ENCODE peak calls at places on chromosome 15, in nine cellular contexts. V is foreskin fibroblast; P is NCI-H510A; L is NCI-H1105 treated with DMSO at 0.1 percent for 48 hours; O is NCI-H1436; F is NCI-H748 treated with DMSO at 0.1 percent for 48 hours; H is brain microvascular endothelial cell; N is stimulated activated CD4-positive, alpha-beta T cell treated with anti-CD3 and anti-CD28 coated beads, Interleukin-1b, Interleukin-23, amount 100 ng/mL, for 48 hours; D is cardiac septum. Y is an unnamed sample.

GRCh38 chr15:74815121-74815933 is 2.7 kb downstream of the LMAN1L start:
- DNase-seq in V (no peak), P (no peak), L (no peak), O (no peak), F (no peak), H (no peak), N (no peak), D (no peak), Y (no peak)

GRCh38 chr15:69092159-69092558 is 68.3 kb upstream of the GLCE start:
- DNase-seq in V (peak; percentile 37), P (no peak), L (peak; percentile 33), O (no peak), F (no peak), H (peak; percentile 62), N (no peak), D (no peak), Y (no peak)

GRCh38 chr15:66964791-66965190 is 100.6 kb upstream of the SMAD3 start:
- DNase-seq in V (no peak), P (no peak), L (no peak), O (no peak), F (no peak), H (no peak), N (no peak), D (no peak), Y (no peak)

GRCh38 chr15:77599899-77600298 is 32.8 kb downstream of the LINGO1 start:
- DNase-seq in V (no peak), P (peak; percentile 51), L (no peak), O (peak; percentile 97), F (no peak), H (peak; percentile 26), N (peak; percentile 9), D (no peak), Y (no peak)

GRCh38 chr15:70284438-70285214 is 186.9 kb upstream of the TLE3 start:
- DNase-seq in V (no peak), P (peak; percentile 14), L (no peak), O (no peak), F (no peak), H (no peak), N (no peak), D (peak; percentile 49), Y (no peak)

GRCh38 chr15:31461911-31462480 is 135.4 kb downstream of the KLF13 start:
- DNase-seq in V (no peak), P (no peak), L (no peak), O (no peak), F (no peak), H (no peak), N (no peak), D (peak; percentile 68), Y (no peak)

GRCh38 chr15:85108136-85108535 is 126.5 kb downstream of the PDE8A start:
- DNase-seq in V (no peak), P (no peak), L (no peak), O (no peak), F (no peak), H (no peak), N (no peak), D (no peak), Y (no peak)

GRCh38 chr15:56759450-56759845 is 26.1 kb upstream of the ZNF280D start:
- DNase-seq in V (peak; percentile 91), P (no peak), L (no peak), O (no peak), F (no peak), H (peak; percentile 98), N (no peak), D (no peak), Y (no peak)

GRCh38 chr15:96807361-96807760 is 476.9 kb downstream of the NR2F2 start:
- DNase-seq in V (no peak), P (no peak), L (no peak), O (no peak), F (no peak), H (peak; percentile 6), N (no peak), D (no peak), Y (no peak)

GRCh38 chr15:77525907-77526581 is 105.4 kb downstream of the HMG20A start:
- DNase-seq in V (no peak), P (no peak), L (no peak), O (no peak), F (no peak), H (no peak), N (no peak), D (peak; percentile 58), Y (no peak)

GRCh38 chr15:64634020-64634419 is 141.4 kb downstream of the RBPMS2 start:
- DNase-seq in V (no peak), P (no peak), L (no peak), O (peak; percentile 16), F (no peak), H (peak; percentile 16), N (peak; percentile 29), D (no peak), Y (no peak)

GRCh38 chr15:39896837-39897236 is 23.2 kb downstream of the GPR176 start:
- DNase-seq in V (no peak), P (no peak), L (no peak), O (no peak), F (no peak), H (peak; percentile 53), N (no peak), D (no peak), Y (no peak)

GRCh38 chr15:69090197-69090948 is 70.1 kb upstream of the GLCE start:
- DNase-seq in V (no peak), P (no peak), L (peak; percentile 31), O (peak; percentile 33), F (peak; percentile 3), H (peak; percentile 22), N (no peak), D (no peak), Y (peak; percentile 75)

GRCh38 chr15:79728867-79729266 is 167.9 kb downstream of the MTHFS start:
- DNase-seq in V (no peak), P (no peak), L (no peak), O (no peak), F (no peak), H (no peak), N (no peak), D (no peak), Y (no peak)

GRCh38 chr15:25811481-25811906 is 51.6 kb downstream of the ATP10A start:
- DNase-seq in V (no peak), P (no peak), L (no peak), O (no peak), F (no peak), H (no peak), N (no peak), D (no peak), Y (no peak)

GRCh38 chr15:35209838-35210237 is 124.7 kb upstream of the NANOGP8 start:
- DNase-seq in V (no peak), P (no peak), L (no peak), O (no peak), F (no peak), H (no peak), N (no peak), D (no peak), Y (no peak)

GRCh38 chr15:100832178-100832942 is 47.3 kb upstream of the ALDH1A3 start:
- DNase-seq in V (no peak), P (no peak), L (no peak), O (no peak), F (no peak), H (no peak), N (no peak), D (no peak), Y (no peak)

GRCh38 chr15:97786741-97787140 is 173.8 kb upstream of the ARRDC4 start:
- DNase-seq in V (no peak), P (no peak), L (no peak), O (no peak), F (no peak), H (no peak), N (no peak), D (no peak), Y (no peak)

GRCh38 chr15:82140859-82141258 is 95.0 kb upstream of the MEX3B start:
- DNase-seq in V (no peak), P (no peak), L (no peak), O (no peak), F (no peak), H (no peak), N (no peak), D (no peak), Y (no peak)

GRCh38 chr15:101509279-101509678 is 19.8 kb upstream of the PCSK6 start:
- DNase-seq in V (no peak), P (no peak), L (no peak), O (no peak), F (no peak), H (no peak), N (no peak), D (no peak), Y (no peak)

GRCh38 chr15:73225358-73226015 is 143.3 kb downstream of the HCN4 start:
- DNase-seq in V (no peak), P (no peak), L (no peak), O (no peak), F (no peak), H (no peak), N (peak; percentile 39), D (no peak), Y (no peak)

GRCh38 chr15:61122624-61123375 is 106.3 kb downstream of the RORA start:
- DNase-seq in V (no peak), P (no peak), L (no peak), O (no peak), F (no peak), H (no peak), N (no peak), D (no peak), Y (no peak)

GRCh38 chr15:89845305-89845893 is 30.7 kb upstream of the ANPEP start:
- DNase-seq in V (peak; percentile 78), P (no peak), L (no peak), O (no peak), F (no peak), H (peak; percentile 86), N (no peak), D (no peak), Y (no peak)

GRCh38 chr15:89379818-89380217 is 45.2 kb upstream of the POLG start:
- DNase-seq in V (no peak), P (no peak), L (no peak), O (no peak), F (no peak), H (no peak), N (no peak), D (no peak), Y (no peak)

GRCh38 chr15:79314811-79315210 is 3.9 kb downstream of the TMED3 start:
- DNase-seq in V (no peak), P (no peak), L (no peak), O (no peak), F (no peak), H (no peak), N (no peak), D (no peak), Y (no peak)

GRCh38 chr15:100614336-100614735 is 11.9 kb downstream of the ASB7 start:
- DNase-seq in V (no peak), P (no peak), L (no peak), O (no peak), F (no peak), H (no peak), N (no peak), D (no peak), Y (no peak)